ENCODE peak calls at places on chromosomes 16 and 17, in six cellular contexts. X is activated naive CD4-positive, alpha-beta T cell treated with Interleukin-2 at 50 U/mL for 16 hours; W is ureter; G is hypothalamus; V is CD4-positive, CD25-positive, alpha-beta regulatory T cell; H is NCI-H2107. K is an unnamed sample.

GRCh38 chr17:35895602-35896001 is 15.4 kb upstream of the CCL5 start:
- DNase-seq in W (no peak), V (no peak), G (no peak), H (no peak), X (no peak), K (no peak)

GRCh38 chr16:57863434-57864160 is 61.3 kb upstream of the KIFC3 start:
- DNase-seq in G (no peak), W (peak; percentile 81), V (no peak), X (no peak), H (peak; percentile 19), K (peak; percentile 16)

GRCh38 chr17:63675607-63676539 is 24.1 kb downstream of the LIMD2 start:
- DNase-seq in X (no peak), W (peak; percentile 88), V (no peak), H (no peak), G (no peak), K (no peak)

GRCh38 chr16:8775359-8775758 is 22.1 kb downstream of the TMEM186 start:
- DNase-seq in G (no peak), H (no peak), W (no peak), X (no peak), V (no peak), K (no peak)

GRCh38 chr16:77677129-77677528 is 45.2 kb upstream of the NUDT7 start:
- DNase-seq in W (no peak), H (no peak), V (no peak), X (no peak), G (no peak), K (no peak)

GRCh38 chr16:71214771-71215381 is 15.6 kb downstream of the HYDIN start:
- DNase-seq in V (no peak), W (no peak), G (no peak), X (no peak), H (no peak), K (no peak)

GRCh38 chr17:12727076-12727750 is 61.5 kb downstream of the MYOCD start:
- DNase-seq in G (no peak), H (no peak), V (no peak), W (no peak), X (no peak), K (no peak)

GRCh38 chr17:50764860-50765259 is 2.5 kb downstream of the ANKRD40CL start:
- DNase-seq in X (no peak), W (no peak), V (no peak), G (no peak), H (no peak), K (no peak)

GRCh38 chr16:31695667-31696066 is 168.0 kb downstream of the AHSP start:
- DNase-seq in G (no peak), W (no peak), V (peak; percentile 90), X (peak; percentile 25), H (peak; percentile 10), K (peak; percentile 65)

K was measured in activated CD4-positive, alpha-beta memory T cell treated with anti-CD3 and anti-CD28 coated beads for 36 hours.